ENCODE peak calls at places on chromosomes 2 and 18, in seven cellular contexts. Z is AG10803, R is colonic mucosa, C is MM.1S, Y is cardiac fibroblast, P is WERI-Rb-1, J is brain microvascular endothelial cell. B is an unnamed sample.

GRCh38 chr2:69013123-69013836 is at the start of gene ANTXR1:
- DNase-seq in Z (peak), R (peak), C (peak), Y (peak), P (peak), J (peak), B (no peak)

GRCh38 chr2:36800381-36800780 is 103.9 kb downstream of the VIT start:
- DNase-seq in Z (no peak), R (no peak), C (no peak), Y (no peak), P (no peak), J (no peak), B (no peak)

GRCh38 chr2:239223029-239223329 is 177.8 kb downstream of the HDAC4 start:
- DNase-seq in Z (peak), R (no peak), C (no peak), Y (peak), P (no peak), J (no peak), B (no peak)

GRCh38 chr2:20516291-20516645 is 69.4 kb downstream of the RHOB start:
- DNase-seq in Z (no peak), R (no peak), C (no peak), Y (no peak), P (no peak), J (no peak), B (no peak)

GRCh38 chr2:217900010-217900779 is 102.6 kb downstream of the TNS1 start:
- DNase-seq in Z (no peak), R (no peak), C (no peak), Y (no peak), P (no peak), J (no peak), B (no peak)

GRCh38 chr2:83565231-83566025 is 893.7 kb downstream of the SUCLG1 start:
- DNase-seq in Z (peak), R (no peak), C (no peak), Y (no peak), P (no peak), J (no peak), B (no peak)

GRCh38 chr2:241558532-241559488 is at the start of gene BOK:
- DNase-seq in Z (peak), R (peak), C (no peak), Y (peak), P (peak), J (peak), B (no peak)

GRCh38 chr2:160650196-160651108 is 156.8 kb upstream of the RBMS1 start:
- DNase-seq in Z (no peak), R (no peak), C (no peak), Y (no peak), P (no peak), J (no peak), B (no peak)

GRCh38 chr2:62304429-62305417 is 108.8 kb downstream of the B3GNT2 start:
- DNase-seq in Z (peak), R (peak), C (peak), Y (peak), P (peak), J (peak), B (peak)

GRCh38 chr18:7572837-7573236 is 5.7 kb downstream of the PTPRM start:
- DNase-seq in Z (peak), R (no peak), C (peak), Y (no peak), P (no peak), J (peak), B (peak)

GRCh38 chr18:78726326-78727056 is 253.1 kb upstream of the SALL3 start:
- DNase-seq in Z (no peak), R (no peak), C (no peak), Y (no peak), P (peak), J (no peak), B (no peak)

GRCh38 chr2:23410596-23410995 is 25.6 kb downstream of the KLHL29 start:
- DNase-seq in Z (peak), R (no peak), C (no peak), Y (no peak), P (peak), J (no peak), B (no peak)

GRCh38 chr2:143856973-143857372 is 662.9 kb downstream of the ZEB2 start:
- DNase-seq in Z (peak), R (no peak), C (no peak), Y (no peak), P (no peak), J (no peak), B (no peak)

GRCh38 chr2:95301876-95302641 is 4.9 kb downstream of the KCNIP3 start:
- DNase-seq in Z (no peak), R (no peak), C (no peak), Y (no peak), P (no peak), J (no peak), B (no peak)

GRCh38 chr2:126843046-126843445 is 55.6 kb upstream of the TEX51 start:
- DNase-seq in Z (no peak), R (no peak), C (no peak), Y (no peak), P (no peak), J (no peak), B (no peak)

GRCh38 chr18:68660355-68661183 is 54.3 kb downstream of the TMX3 start:
- DNase-seq in Z (peak), R (no peak), C (peak), Y (peak), P (no peak), J (peak), B (peak)

GRCh38 chr2:43209204-43209717 is 17.1 kb downstream of the ZFP36L2 start:
- DNase-seq in Z (no peak), R (no peak), C (no peak), Y (no peak), P (no peak), J (no peak), B (no peak)

GRCh38 chr18:51666717-51667320 is 469.3 kb upstream of the MEX3C start:
- DNase-seq in Z (peak), R (no peak), C (no peak), Y (peak), P (peak), J (peak), B (no peak)

GRCh38 chr18:10285283-10285640 is 169.2 kb upstream of the APCDD1 start:
- DNase-seq in Z (no peak), R (no peak), C (no peak), Y (no peak), P (no peak), J (no peak), B (peak)

GRCh38 chr18:40935423-40935822 is 1019.6 kb upstream of the PIK3C3 start:
- DNase-seq in Z (peak), R (no peak), C (peak), Y (peak), P (no peak), J (peak), B (peak)

GRCh38 chr2:44429034-44429433 is 67.3 kb downstream of the CAMKMT start:
- DNase-seq in Z (peak), R (no peak), C (no peak), Y (no peak), P (no peak), J (peak), B (no peak)

DNA sequence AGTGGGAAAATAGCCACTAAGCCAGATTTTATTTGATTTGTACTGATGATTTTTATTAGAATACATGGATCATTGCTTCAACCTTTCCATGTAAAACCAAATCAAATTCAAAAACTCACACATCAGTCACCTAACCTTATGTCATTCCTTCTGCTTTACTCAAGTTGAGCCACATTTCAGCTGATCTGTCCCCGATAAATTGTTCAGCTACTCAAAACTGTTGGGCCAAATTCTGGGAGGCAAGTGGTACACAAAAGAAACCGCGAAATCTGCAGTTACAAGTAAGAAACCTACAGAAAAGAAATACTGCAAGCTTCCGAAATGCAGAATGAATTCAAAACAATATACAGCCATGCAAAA is 109.7 kb downstream of the TCF4 start:
- DNase-seq in Z (peak), R (no peak), C (no peak), Y (peak), P (no peak), J (no peak), B (no peak)
- H3K4me3 ChIP-seq in Z (peak), R (no peak), C (no peak), Y (peak), P (no peak), J (no peak), B (no peak)

GRCh38 chr2:99821039-99821438 is 321.4 kb downstream of the AFF3 start:
- DNase-seq in Z (peak), R (no peak), C (no peak), Y (peak), P (no peak), J (no peak), B (no peak)
- TF ChIP-seq CTCF in Z (peak), R (no peak), C (no peak), Y (no peak), P (no peak), J (no peak), B (no peak)

DNA sequence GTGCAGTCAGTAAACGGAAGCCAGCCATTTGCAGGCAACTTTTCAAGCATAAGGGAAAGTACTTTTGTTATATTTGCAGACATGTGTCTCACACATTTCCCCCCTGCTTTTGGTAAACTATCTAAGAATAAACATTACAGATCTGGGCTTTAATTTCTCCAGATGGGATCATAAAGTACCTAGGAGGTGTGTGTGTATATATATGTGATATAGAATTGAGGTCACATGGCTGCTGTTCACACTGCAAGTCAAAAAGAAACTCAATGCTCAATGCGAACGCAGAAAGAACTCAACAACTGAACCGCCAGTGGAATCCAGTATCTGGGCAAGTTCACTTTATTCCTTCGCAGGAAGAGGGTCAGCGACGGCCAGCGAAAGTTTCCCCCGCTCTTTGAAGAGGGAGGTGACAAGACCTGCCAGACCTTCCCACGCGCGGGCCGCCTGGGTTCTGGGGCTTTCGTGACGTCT is 17.7 kb downstream of the POU3F3 start:
- DNase-seq in Z (no peak), R (no peak), C (no peak), Y (no peak), P (no peak), J (no peak), B (no peak)
- H3K4me3 ChIP-seq in Z (no peak), R (no peak), C (no peak), Y (no peak), P (no peak), J (no peak), B (no peak)

DNA sequence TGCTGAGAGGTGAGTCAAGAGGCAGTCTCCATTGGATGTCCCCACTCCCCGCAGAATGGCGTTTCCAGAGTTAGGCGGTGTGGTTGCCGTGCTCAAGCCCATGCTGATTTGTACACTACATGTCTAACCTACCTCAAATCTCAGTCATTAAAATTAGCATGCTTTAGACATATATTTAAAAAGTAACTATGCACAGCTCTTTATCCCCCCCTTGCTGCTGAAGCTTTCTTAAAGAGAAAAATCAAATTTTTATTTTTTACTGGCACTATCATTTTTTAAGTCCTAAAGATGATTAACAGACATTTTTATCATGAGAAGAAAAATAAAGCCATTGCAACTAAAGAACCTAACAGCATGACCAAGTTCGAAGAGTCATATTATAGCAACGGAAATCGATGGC is 42.9 kb downstream of the BOLA3 start:
- DNase-seq in Z (peak), R (no peak), C (no peak), Y (peak), P (no peak), J (no peak), B (no peak)
- TF ChIP-seq CTCF in Z (no peak), R (no peak), C (no peak), Y (peak), P (no peak), J (peak), B (peak)